ENCODE peak calls at places on chromosomes 11 and 22, in ten cellular contexts. P is CD8-positive, alpha-beta T cell; L is pancreas; O is fibroblast of lung; K is transverse colon; A is OCI-LY7; H is suprapubic skin; G is right lobe of liver; W is lung; Q is prostate gland. D is an unnamed sample.
A peak's percentile ranks its signal among the peaks of the same experiment; 100 is the strongest.

GRCh38 chr11:66851251-66851620 is 5.6 kb upstream of the LRFN4 start:
- DNase-seq in P (no peak), L (peak; percentile 19), O (no peak), K (no peak), A (no peak), H (peak; percentile 60), G (no peak), W (no peak), Q (no peak), D (no peak)

GRCh38 chr11:111960916-111961315 is 23.8 kb downstream of the DIXDC1 start:
- DNase-seq in P (no peak), L (peak; percentile 73), O (no peak), K (peak; percentile 19), A (no peak), H (no peak), G (no peak), W (no peak), Q (no peak), D (peak; percentile 99)

GRCh38 chr11:126607776-126608625 is 252.5 kb downstream of the ST3GAL4 start:
- DNase-seq in P (no peak), L (no peak), O (no peak), K (no peak), A (no peak), H (no peak), G (no peak), W (no peak), Q (no peak), D (no peak)

GRCh38 chr11:15748107-15748506 is 608.2 kb downstream of the SOX6 start:
- DNase-seq in P (no peak), L (no peak), O (no peak), K (no peak), A (no peak), H (no peak), G (no peak), W (no peak), Q (no peak), D (no peak)

GRCh38 chr22:39941661-39942060 is 18.5 kb upstream of the TMA7B start:
- DNase-seq in P (no peak), L (no peak), O (no peak), K (no peak), A (no peak), H (no peak), G (no peak), W (no peak), Q (no peak), D (no peak)

GRCh38 chr22:47121791-47122190 is 359.3 kb downstream of the TBC1D22A start:
- DNase-seq in P (no peak), L (no peak), O (no peak), K (no peak), A (no peak), H (no peak), G (peak; percentile 40), W (no peak), Q (no peak), D (no peak)

GRCh38 chr11:1497600-1497999 is 11.0 kb upstream of the MOB2 start:
- DNase-seq in P (no peak), L (no peak), O (no peak), K (no peak), A (no peak), H (no peak), G (peak; percentile 18), W (no peak), Q (no peak), D (no peak)

GRCh38 chr11:58980159-58980843 is 41.0 kb downstream of the GLYATL1 start:
- DNase-seq in P (no peak), L (no peak), O (no peak), K (no peak), A (no peak), H (no peak), G (no peak), W (no peak), Q (no peak), D (no peak)

GRCh38 chr11:18634140-18635032 is at the start of gene SPTY2D1:
- DNase-seq in P (peak; percentile 94), L (peak; percentile 99), O (peak; percentile 100), K (peak; percentile 99), A (peak; percentile 100), H (peak; percentile 100), G (peak; percentile 100), W (peak; percentile 99), Q (peak; percentile 100), D (peak; percentile 95)

GRCh38 chr11:128508785-128509518 is 78.4 kb downstream of the ETS1 start:
- DNase-seq in P (no peak), L (no peak), O (peak; percentile 88), K (no peak), A (no peak), H (no peak), G (no peak), W (no peak), Q (no peak), D (no peak)

DNA sequence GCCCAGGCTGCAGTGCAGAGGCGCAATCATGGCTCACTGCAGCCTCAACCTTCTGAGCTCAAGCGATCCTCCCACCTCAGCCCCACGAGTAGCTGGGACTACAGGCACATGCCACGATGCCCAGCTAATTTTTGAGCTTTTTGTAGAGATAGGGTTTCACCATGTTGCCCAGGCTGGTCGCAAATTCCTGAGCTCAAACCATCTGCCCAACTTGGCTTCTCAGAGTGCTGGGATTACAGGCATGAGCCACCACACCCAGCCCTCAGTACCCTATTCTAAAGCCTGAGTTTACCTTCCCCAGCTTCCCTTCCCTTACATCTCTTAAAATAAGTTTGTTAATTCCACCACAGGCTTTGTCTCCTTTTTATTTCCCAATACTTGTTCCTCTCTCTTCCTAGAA is 59.1 kb downstream of the AMBRA1 start:
- DNase-seq in P (no peak), L (no peak), O (no peak), K (no peak), A (no peak), H (no peak), G (no peak), W (no peak), Q (no peak), D (no peak)
- H3K27ac ChIP-seq in P (no peak overlapping the region), L (no peak overlapping the region), O (no peak overlapping the region), K (no peak overlapping the region), A (no peak overlapping the region), H (no peak overlapping the region), G (no peak overlapping the region), W (no peak overlapping the region), Q (no peak overlapping the region), D (no peak overlapping the region)

DNA sequence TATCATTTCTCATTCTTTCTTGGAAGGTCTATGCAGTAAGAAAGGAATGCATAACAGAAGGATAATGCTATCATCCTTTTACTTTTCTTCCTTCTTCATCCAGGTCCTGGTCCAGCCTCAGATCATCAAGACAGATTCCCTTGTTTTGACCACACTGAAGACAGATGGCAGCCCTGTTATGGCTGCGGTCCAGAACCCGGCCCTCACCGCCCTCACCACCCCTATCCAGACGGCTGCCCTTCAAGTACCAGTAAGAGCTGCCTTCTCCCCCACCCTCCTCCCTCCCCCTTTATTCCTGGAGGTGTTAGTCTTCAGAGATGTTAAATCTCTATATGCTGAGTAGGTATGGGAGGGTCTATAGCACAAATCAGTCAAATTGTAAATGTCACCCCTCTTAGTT is 37.9 kb downstream of the SREBF2 start:
- DNase-seq in P (no peak), L (no peak), O (no peak), K (no peak), A (no peak), H (no peak), G (no peak), W (no peak), Q (no peak), D (no peak)
- TF ChIP-seq CTCF in P (no peak), L (no peak), O (no peak), K (no peak), A (no peak), H (no peak), G (no peak), W (no peak), Q (no peak), D (no peak)

GRCh38 chr11:13314676-13315394 is 37.2 kb downstream of the BMAL1 start:
- DNase-seq in P (no peak), L (no peak), O (no peak), K (no peak), A (no peak), H (no peak), G (no peak), W (no peak), Q (no peak), D (no peak)

GRCh38 chr11:13318498-13319295 is 41.1 kb downstream of the BMAL1 start:
- DNase-seq in P (no peak), L (no peak), O (no peak), K (no peak), A (no peak), H (no peak), G (no peak), W (no peak), Q (no peak), D (no peak)

GRCh38 chr11:13316528-13316961 is 39.0 kb downstream of the BMAL1 start:
- DNase-seq in P (no peak), L (no peak), O (peak; percentile 79), K (no peak), A (no peak), H (no peak), G (no peak), W (peak; percentile 50), Q (no peak), D (no peak)

GRCh38 chr11:13315517-13316432 is 38.2 kb downstream of the BMAL1 start:
- DNase-seq in P (no peak), L (no peak), O (no peak), K (no peak), A (no peak), H (no peak), G (peak; percentile 66), W (no peak), Q (no peak), D (no peak)

GRCh38 chr11:13317293-13318080 is 39.9 kb downstream of the BMAL1 start:
- DNase-seq in P (no peak), L (no peak), O (no peak), K (no peak), A (no peak), H (no peak), G (no peak), W (no peak), Q (no peak), D (no peak)
- H3K4me1 ChIP-seq in P (peaks cover 47% of the 10 kb centered on the region), L (no peaks in the 10 kb centered on the region), O (peaks cover 15% of the 10 kb centered on the region), K (peaks cover 17% of the 10 kb centered on the region), A (no peaks in the 10 kb centered on the region), H (peaks cover 49% of the 10 kb centered on the region), G (peaks cover 61% of the 10 kb centered on the region), W (peaks cover 16% of the 10 kb centered on the region), Q (no peaks in the 10 kb centered on the region), D (peaks cover 16% of the 10 kb centered on the region)

GRCh38 chr22:50294319-50294656 is 13.2 kb downstream of the PLXNB2 start:
- DNase-seq in P (no peak), L (no peak), O (no peak), K (no peak), A (no peak), H (no peak), G (no peak), W (no peak), Q (no peak), D (no peak)

GRCh38 chr22:50289151-50289941 is 18.1 kb downstream of the PLXNB2 start:
- DNase-seq in P (no peak), L (no peak), O (no peak), K (no peak), A (no peak), H (no peak), G (no peak), W (no peak), Q (no peak), D (no peak)

GRCh38 chr22:50293441-50294318 is 13.8 kb downstream of the PLXNB2 start:
- DNase-seq in P (no peak), L (peak; percentile 80), O (peak; percentile 52), K (peak; percentile 85), A (peak; percentile 65), H (no peak), G (peak; percentile 95), W (peak; percentile 79), Q (peak; percentile 71), D (no peak)

GRCh38 chr22:50289942-50290630 is 17.4 kb downstream of the PLXNB2 start:
- DNase-seq in P (no peak), L (no peak), O (no peak), K (no peak), A (no peak), H (no peak), G (no peak), W (no peak), Q (no peak), D (no peak)

GRCh38 chr22:50292643-50293440 is 14.6 kb downstream of the PLXNB2 start:
- DNase-seq in P (no peak), L (no peak), O (no peak), K (no peak), A (peak; percentile 86), H (no peak), G (no peak), W (no peak), Q (no peak), D (no peak)
- H3K27ac ChIP-seq in P (no peak overlapping the region), L (peak overlapping the region; percentile 71), O (peak overlapping the region; percentile 50), K (peak overlapping the region; percentile 85), A (peak overlapping the region; percentile 65), H (peak overlapping the region; percentile 84), G (peak overlapping the region; percentile 66), W (peak overlapping the region; percentile 51), Q (peak overlapping the region; percentile 81), D (peak overlapping the region; percentile 45)

D was measured in foreskin keratinocyte.